ENCODE peak calls at places on chromosomes 3 and 15, in eight cellular contexts. O is stimulated activated CD8-positive, alpha-beta memory T cell treated with anti-CD3 and anti-CD28 coated beads, Interleukin-4, amount 100 ng/mL, for 4 hours; T is T-helper 9 cell; N is putamen; S is brain microvascular endothelial cell; C is EH; I is left ventricle myocardium inferior; M is HTR-8/SVneo. F is an unnamed sample.

GRCh38 chr3:155308831-155309230 is 15.3 kb upstream of the STRIT1 start:
- DNase-seq in O (no peak), T (no peak), N (no peak), S (no peak), C (peak), I (no peak), M (no peak), F (no peak)

GRCh38 chr3:152834354-152835310 is at the start of gene P2RY1:
- DNase-seq in O (no peak), T (no peak), N (peak), S (peak), C (peak), I (peak), M (peak), F (peak)

GRCh38 chr3:44772099-44772442 is 10.5 kb downstream of the KIF15 start:
- DNase-seq in O (no peak), T (no peak), N (no peak), S (no peak), C (no peak), I (no peak), M (no peak), F (no peak)

GRCh38 chr3:32238816-32239637 is 547 bp downstream of the CMTM8 start:
- DNase-seq in O (no peak), T (peak), N (no peak), S (no peak), C (peak), I (peak), M (peak), F (peak)

GRCh38 chr15:79340315-79340602 is 29.3 kb downstream of the TMED3 start:
- DNase-seq in O (no peak), T (no peak), N (no peak), S (no peak), C (no peak), I (no peak), M (no peak), F (no peak)

GRCh38 chr3:46632792-46633191 is 20.5 kb downstream of the FAM240A start:
- DNase-seq in O (no peak), T (no peak), N (no peak), S (no peak), C (no peak), I (no peak), M (no peak), F (no peak)

GRCh38 chr3:136559896-136560295 is 192.3 kb downstream of the STAG1 start:
- DNase-seq in O (no peak), T (no peak), N (no peak), S (no peak), C (peak), I (no peak), M (no peak), F (no peak)

GRCh38 chr3:149575213-149575961 is 82.4 kb downstream of the WWTR1 start:
- DNase-seq in O (no peak), T (no peak), N (no peak), S (peak), C (peak), I (peak), M (no peak), F (peak)

GRCh38 chr3:70108072-70108471 is 108.5 kb downstream of the SAMMSON start:
- DNase-seq in O (no peak), T (no peak), N (no peak), S (peak), C (peak), I (no peak), M (no peak), F (no peak)

GRCh38 chr3:118641608-118642007 is 393.0 kb downstream of the IGSF11 start:
- DNase-seq in O (no peak), T (no peak), N (peak), S (no peak), C (no peak), I (no peak), M (no peak), F (no peak)

GRCh38 chr3:65398953-65399352 is 639.8 kb downstream of the MAGI1 start:
- DNase-seq in O (no peak), T (no peak), N (no peak), S (no peak), C (peak), I (no peak), M (no peak), F (no peak)

GRCh38 chr3:33278106-33278672 is 947 bp downstream of the FBXL2 start:
- DNase-seq in O (no peak), T (no peak), N (no peak), S (peak), C (peak), I (no peak), M (no peak), F (peak)

GRCh38 chr3:20340324-20340928 is 154.4 kb upstream of the SGO1 start:
- DNase-seq in O (peak), T (peak), N (peak), S (peak), C (peak), I (peak), M (peak), F (peak)

GRCh38 chr3:187935623-187936156 is 190.4 kb upstream of the BCL6 start:
- DNase-seq in O (no peak), T (no peak), N (no peak), S (no peak), C (no peak), I (no peak), M (no peak), F (no peak)

F was measured in SJSA1.